ENCODE peak calls at places on chromosomes 4 and X, in nine cellular contexts. One of them, this sample, is unnamed.

GRCh38 chr4:7375427-7375826 is 59.3 kb downstream of the PSAPL1 start:
- DNase-seq in fibroblast of pulmonary artery: no peak
- DNase-seq in A549: no peak
- DNase-seq in GM23338: no peak
- DNase-seq in epithelial cell of esophagus: no peak
- DNase-seq in cardiac fibroblast: no peak
- DNase-seq in OCI-LY7: no peak
- DNase-seq in fibroblast of lung: no peak
- DNase-seq in upper lobe of right lung: no peak
- DNase-seq in this sample: no peak

GRCh38 chr4:18203936-18204335 is 182.4 kb upstream of the LCORL start:
- DNase-seq in epithelial cell of esophagus: no peak
- DNase-seq in cardiac fibroblast: no peak
- DNase-seq in A549: no peak
- DNase-seq in GM23338: no peak
- DNase-seq in upper lobe of right lung: no peak
- DNase-seq in OCI-LY7: no peak
- DNase-seq in fibroblast of lung: no peak
- DNase-seq in fibroblast of pulmonary artery: no peak
- DNase-seq in this sample: no peak

GRCh38 chr4:1571165-1571908 is 112.8 kb downstream of the FAM53A start:
- DNase-seq in fibroblast of lung: no peak
- DNase-seq in GM23338: no peak
- DNase-seq in upper lobe of right lung: no peak
- DNase-seq in OCI-LY7: no peak
- DNase-seq in A549: no peak
- DNase-seq in epithelial cell of esophagus: no peak
- DNase-seq in cardiac fibroblast: no peak
- DNase-seq in fibroblast of pulmonary artery: no peak
- DNase-seq in this sample: no peak

GRCh38 chr4:113008726-113009125 is 40.7 kb upstream of the ANK2 start:
- DNase-seq in upper lobe of right lung: no peak
- DNase-seq in fibroblast of pulmonary artery: no peak
- DNase-seq in A549: no peak
- DNase-seq in fibroblast of lung: no peak
- DNase-seq in cardiac fibroblast: no peak
- DNase-seq in OCI-LY7: no peak
- DNase-seq in epithelial cell of esophagus: no peak
- DNase-seq in GM23338: no peak
- DNase-seq in this sample: no peak

GRCh38 chr4:48979897-48980579 is 6.0 kb upstream of the CWH43 start:
- DNase-seq in A549: no peak
- DNase-seq in OCI-LY7: no peak
- DNase-seq in fibroblast of pulmonary artery: peak; percentile 12
- DNase-seq in upper lobe of right lung: no peak
- DNase-seq in cardiac fibroblast: peak; percentile 64
- DNase-seq in GM23338: no peak
- DNase-seq in epithelial cell of esophagus: peak; percentile 83
- DNase-seq in fibroblast of lung: no peak
- DNase-seq in this sample: no peak

GRCh38 chrX:30060718-30061117 is 154.6 kb upstream of the MAGEB2 start:
- DNase-seq in upper lobe of right lung: no peak
- DNase-seq in fibroblast of pulmonary artery: peak; percentile 31
- DNase-seq in fibroblast of lung: peak; percentile 6
- DNase-seq in GM23338: peak; percentile 41
- DNase-seq in A549: no peak
- DNase-seq in OCI-LY7: no peak
- DNase-seq in epithelial cell of esophagus: peak; percentile 4
- DNase-seq in cardiac fibroblast: peak; percentile 26
- DNase-seq in this sample: peak; percentile 8

GRCh38 chrX:38891641-38892413 is 90.6 kb downstream of the MID1IP1 start:
- DNase-seq in cardiac fibroblast: peak; percentile 24
- DNase-seq in OCI-LY7: peak; percentile 69
- DNase-seq in fibroblast of pulmonary artery: peak; percentile 11
- DNase-seq in upper lobe of right lung: no peak
- DNase-seq in epithelial cell of esophagus: peak; percentile 16
- DNase-seq in GM23338: no peak
- DNase-seq in A549: no peak
- DNase-seq in fibroblast of lung: peak; percentile 51
- DNase-seq in this sample: no peak

GRCh38 chr4:163651761-163652160 is 157.3 kb downstream of the TMA16 start:
- DNase-seq in fibroblast of pulmonary artery: no peak
- DNase-seq in upper lobe of right lung: no peak
- DNase-seq in cardiac fibroblast: no peak
- DNase-seq in A549: no peak
- DNase-seq in epithelial cell of esophagus: no peak
- DNase-seq in fibroblast of lung: peak; percentile 19
- DNase-seq in OCI-LY7: no peak
- DNase-seq in GM23338: no peak
- DNase-seq in this sample: peak; percentile 14

GRCh38 chrX:127128282-127128681 is 308.8 kb downstream of the PRR32 start:
- DNase-seq in OCI-LY7: no peak
- DNase-seq in GM23338: no peak
- DNase-seq in upper lobe of right lung: no peak
- DNase-seq in cardiac fibroblast: no peak
- DNase-seq in epithelial cell of esophagus: no peak
- DNase-seq in fibroblast of pulmonary artery: no peak
- DNase-seq in A549: no peak
- DNase-seq in fibroblast of lung: no peak
- DNase-seq in this sample: no peak

GRCh38 chr4:38499101-38499500 is 164.9 kb upstream of the KLF3 start:
- DNase-seq in GM23338: no peak
- DNase-seq in fibroblast of lung: peak; percentile 73
- DNase-seq in epithelial cell of esophagus: no peak
- DNase-seq in upper lobe of right lung: no peak
- DNase-seq in A549: no peak
- DNase-seq in OCI-LY7: no peak
- DNase-seq in fibroblast of pulmonary artery: no peak
- DNase-seq in cardiac fibroblast: no peak
- DNase-seq in this sample: no peak

GRCh38 chrX:125621588-125621927 is 301.9 kb downstream of the TEX13C start:
- DNase-seq in cardiac fibroblast: no peak
- DNase-seq in upper lobe of right lung: no peak
- DNase-seq in GM23338: no peak
- DNase-seq in fibroblast of pulmonary artery: no peak
- DNase-seq in fibroblast of lung: no peak
- DNase-seq in A549: no peak
- DNase-seq in OCI-LY7: no peak
- DNase-seq in epithelial cell of esophagus: no peak
- DNase-seq in this sample: no peak

GRCh38 chr4:108885211-108885610 is 122.4 kb upstream of the ETNPPL start:
- DNase-seq in A549: no peak
- DNase-seq in fibroblast of lung: peak; percentile 89
- DNase-seq in GM23338: no peak
- DNase-seq in cardiac fibroblast: peak; percentile 64
- DNase-seq in epithelial cell of esophagus: no peak
- DNase-seq in OCI-LY7: no peak
- DNase-seq in fibroblast of pulmonary artery: peak; percentile 67
- DNase-seq in upper lobe of right lung: no peak
- DNase-seq in this sample: peak; percentile 10
- H3K4me3 ChIP-seq in A549: no peak overlapping the region
- H3K4me3 ChIP-seq in fibroblast of lung: no peak overlapping the region
- H3K4me3 ChIP-seq in GM23338: no peak overlapping the region
- H3K4me3 ChIP-seq in cardiac fibroblast: no peak overlapping the region
- H3K4me3 ChIP-seq in epithelial cell of esophagus: no peak overlapping the region
- H3K4me3 ChIP-seq in OCI-LY7: no peak overlapping the region
- H3K4me3 ChIP-seq in fibroblast of pulmonary artery: no peak overlapping the region
- H3K4me3 ChIP-seq in upper lobe of right lung: no peak overlapping the region
- H3K4me3 ChIP-seq in this sample: no peak overlapping the region

DNA sequence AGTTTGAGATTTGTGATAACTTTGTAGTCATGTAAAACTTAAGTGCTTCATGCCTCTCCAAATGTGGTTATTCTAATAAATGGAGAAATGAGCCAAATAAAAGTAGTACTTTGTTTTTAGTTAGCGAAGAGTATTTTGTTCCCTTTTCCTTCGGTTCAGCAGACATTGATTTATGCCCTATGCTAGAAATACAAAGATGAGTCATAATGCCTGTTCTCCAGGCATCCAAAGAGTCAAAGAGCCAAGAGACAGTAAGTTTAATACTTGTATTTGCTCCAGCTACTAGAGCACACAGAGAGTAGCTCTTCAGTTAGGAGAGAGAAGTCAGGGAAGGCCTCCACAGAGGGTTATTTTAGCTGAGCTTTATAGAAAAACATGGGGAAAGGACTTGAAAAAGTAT is 38.8 kb downstream of the PLAC8 start:
- DNase-seq in upper lobe of right lung: no peak
- DNase-seq in GM23338: no peak
- DNase-seq in fibroblast of lung: peak; percentile 82
- DNase-seq in cardiac fibroblast: peak; percentile 8
- DNase-seq in A549: no peak
- DNase-seq in OCI-LY7: no peak
- DNase-seq in epithelial cell of esophagus: no peak
- DNase-seq in fibroblast of pulmonary artery: peak; percentile 47
- DNase-seq in this sample: no peak
- H3K4me3 ChIP-seq in upper lobe of right lung: no peak overlapping the region
- H3K4me3 ChIP-seq in GM23338: no peak overlapping the region
- H3K4me3 ChIP-seq in fibroblast of lung: no peak overlapping the region
- H3K4me3 ChIP-seq in cardiac fibroblast: no peak overlapping the region
- H3K4me3 ChIP-seq in A549: no peak overlapping the region
- H3K4me3 ChIP-seq in OCI-LY7: no peak overlapping the region
- H3K4me3 ChIP-seq in epithelial cell of esophagus: no peak overlapping the region
- H3K4me3 ChIP-seq in fibroblast of pulmonary artery: no peak overlapping the region
- H3K4me3 ChIP-seq in this sample: no peak overlapping the region

GRCh38 chrX:103276581-103277002 is at the start of gene TCEAL5:
- DNase-seq in OCI-LY7: no peak
- DNase-seq in epithelial cell of esophagus: no peak
- DNase-seq in GM23338: peak; percentile 22
- DNase-seq in fibroblast of lung: no peak
- DNase-seq in cardiac fibroblast: no peak
- DNase-seq in A549: no peak
- DNase-seq in upper lobe of right lung: no peak
- DNase-seq in fibroblast of pulmonary artery: no peak
- DNase-seq in this sample: no peak

GRCh38 chrX:103274284-103274683 is 2.3 kb downstream of the TCEAL5 start:
- DNase-seq in fibroblast of pulmonary artery: no peak
- DNase-seq in GM23338: no peak
- DNase-seq in upper lobe of right lung: no peak
- DNase-seq in A549: no peak
- DNase-seq in OCI-LY7: no peak
- DNase-seq in cardiac fibroblast: no peak
- DNase-seq in epithelial cell of esophagus: no peak
- DNase-seq in fibroblast of lung: no peak
- DNase-seq in this sample: no peak

GRCh38 chrX:103275947-103276567 is 493 bp downstream of the TCEAL5 start:
- DNase-seq in fibroblast of pulmonary artery: no peak
- DNase-seq in GM23338: peak; percentile 41
- DNase-seq in upper lobe of right lung: no peak
- DNase-seq in epithelial cell of esophagus: no peak
- DNase-seq in A549: no peak
- DNase-seq in fibroblast of lung: no peak
- DNase-seq in OCI-LY7: no peak
- DNase-seq in cardiac fibroblast: no peak
- DNase-seq in this sample: no peak
- H3K4me3 ChIP-seq in fibroblast of pulmonary artery: no peak overlapping the region
- H3K4me3 ChIP-seq in GM23338: peak overlapping the region; percentile 63
- H3K4me3 ChIP-seq in upper lobe of right lung: no peak overlapping the region
- H3K4me3 ChIP-seq in epithelial cell of esophagus: no peak overlapping the region
- H3K4me3 ChIP-seq in A549: no peak overlapping the region
- H3K4me3 ChIP-seq in fibroblast of lung: no peak overlapping the region
- H3K4me3 ChIP-seq in OCI-LY7: no peak overlapping the region
- H3K4me3 ChIP-seq in cardiac fibroblast: no peak overlapping the region
- H3K4me3 ChIP-seq in this sample: no peak overlapping the region

GRCh38 chr4:92447265-92447905 is 143.6 kb downstream of the GRID2 start:
- DNase-seq in OCI-LY7: no peak
- DNase-seq in cardiac fibroblast: no peak
- DNase-seq in fibroblast of lung: peak; percentile 3
- DNase-seq in epithelial cell of esophagus: no peak
- DNase-seq in fibroblast of pulmonary artery: peak; percentile 31
- DNase-seq in A549: no peak
- DNase-seq in upper lobe of right lung: no peak
- DNase-seq in GM23338: no peak
- DNase-seq in this sample: no peak

GRCh38 chr4:92450694-92451093 is 146.9 kb downstream of the GRID2 start:
- DNase-seq in cardiac fibroblast: no peak
- DNase-seq in epithelial cell of esophagus: no peak
- DNase-seq in OCI-LY7: no peak
- DNase-seq in fibroblast of lung: no peak
- DNase-seq in upper lobe of right lung: no peak
- DNase-seq in A549: no peak
- DNase-seq in fibroblast of pulmonary artery: no peak
- DNase-seq in GM23338: no peak
- DNase-seq in this sample: no peak

DNA sequence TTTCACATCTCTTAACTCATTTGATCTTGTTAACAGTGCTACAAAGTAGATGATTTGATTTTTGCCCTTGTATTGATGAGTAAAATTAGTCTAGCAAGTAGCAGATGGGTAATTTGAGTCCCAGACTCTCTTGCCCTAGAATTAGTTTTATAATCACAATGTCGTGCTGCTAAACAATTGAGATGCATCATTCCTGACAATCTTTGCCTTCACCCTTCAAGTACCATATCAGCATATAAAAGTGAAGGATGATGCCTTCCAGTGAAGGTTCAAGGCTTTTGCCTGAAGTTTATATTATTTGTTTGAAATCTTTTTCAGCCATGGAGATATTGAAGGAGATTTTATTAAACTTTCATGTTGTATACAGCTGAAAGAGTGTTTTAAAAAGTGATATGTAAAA is 141.4 kb downstream of the GRID2 start:
- DNase-seq in epithelial cell of esophagus: no peak
- DNase-seq in GM23338: peak; percentile 41
- DNase-seq in fibroblast of lung: no peak
- DNase-seq in fibroblast of pulmonary artery: no peak
- DNase-seq in OCI-LY7: no peak
- DNase-seq in cardiac fibroblast: no peak
- DNase-seq in A549: no peak
- DNase-seq in upper lobe of right lung: no peak
- DNase-seq in this sample: no peak
- H3K4me3 ChIP-seq in epithelial cell of esophagus: no peak overlapping the region
- H3K4me3 ChIP-seq in GM23338: peak overlapping the region; percentile 80
- H3K4me3 ChIP-seq in fibroblast of lung: no peak overlapping the region
- H3K4me3 ChIP-seq in fibroblast of pulmonary artery: no peak overlapping the region
- H3K4me3 ChIP-seq in OCI-LY7: no peak overlapping the region
- H3K4me3 ChIP-seq in cardiac fibroblast: no peak overlapping the region
- H3K4me3 ChIP-seq in A549: no peak overlapping the region
- H3K4me3 ChIP-seq in upper lobe of right lung: no peak overlapping the region
- H3K4me3 ChIP-seq in this sample: no peak overlapping the region

GRCh38 chrX:14095702-14096101 is 66.0 kb upstream of the GEMIN8 start:
- DNase-seq in fibroblast of pulmonary artery: peak; percentile 74
- DNase-seq in A549: no peak
- DNase-seq in cardiac fibroblast: peak; percentile 72
- DNase-seq in upper lobe of right lung: no peak
- DNase-seq in OCI-LY7: peak; percentile 62
- DNase-seq in GM23338: peak; percentile 74
- DNase-seq in epithelial cell of esophagus: peak; percentile 61
- DNase-seq in fibroblast of lung: peak; percentile 32
- DNase-seq in this sample: peak; percentile 38
- H3K4me3 ChIP-seq in fibroblast of pulmonary artery: no peak overlapping the region
- H3K4me3 ChIP-seq in A549: no peak overlapping the region
- H3K4me3 ChIP-seq in cardiac fibroblast: no peak overlapping the region
- H3K4me3 ChIP-seq in upper lobe of right lung: no peak overlapping the region
- H3K4me3 ChIP-seq in OCI-LY7: no peak overlapping the region
- H3K4me3 ChIP-seq in GM23338: no peak overlapping the region
- H3K4me3 ChIP-seq in epithelial cell of esophagus: no peak overlapping the region
- H3K4me3 ChIP-seq in fibroblast of lung: no peak overlapping the region
- H3K4me3 ChIP-seq in this sample: no peak overlapping the region

This sample was measured in brain microvascular endothelial cell.